ENCODE peak calls at places on chromosomes 3 and 15, in six cellular contexts. W is hepatocyte; R is colonic mucosa; A is psoas muscle; J is pancreas; L is activated CD8-positive, alpha-beta T cell treated with anti-CD3 and anti-CD28 coated beads for 36 hours. B is an unnamed sample.

GRCh38 chr15:45199136-45199810 is 11.5 kb upstream of the SHF start:
- DNase-seq in A (no peak), J (no peak), R (peak), L (peak), W (no peak), B (no peak)

GRCh38 chr3:131033480-131034080 is 6.9 kb downstream of the NEK11 start:
- DNase-seq in J (no peak), R (peak), L (peak), A (no peak), W (peak), B (peak)

GRCh38 chr3:158313344-158313927 is 203.5 kb downstream of the RSRC1 start:
- DNase-seq in J (no peak), R (no peak), W (peak), A (no peak), L (no peak), B (peak)

GRCh38 chr3:151166161-151166560 is 36.9 kb downstream of the GPR171 start:
- DNase-seq in A (no peak), L (no peak), W (no peak), J (no peak), R (no peak), B (no peak)

GRCh38 chr3:134281912-134282658 is 31.4 kb upstream of the RYK start:
- DNase-seq in A (no peak), L (no peak), R (no peak), W (no peak), J (no peak), B (no peak)

GRCh38 chr3:20648294-20648693 is 462.3 kb upstream of the SGO1 start:
- DNase-seq in W (no peak), A (no peak), J (no peak), R (no peak), L (no peak), B (no peak)

GRCh38 chr3:177777699-177778098 is 580.4 kb upstream of the TBL1XR1 start:
- DNase-seq in J (peak), A (peak), L (peak), R (peak), W (peak), B (peak)

GRCh38 chr3:51539291-51539891 is 872 bp downstream of the RAD54L2 start:
- DNase-seq in W (peak), R (peak), J (no peak), L (peak), A (no peak), B (peak)

GRCh38 chr3:62421275-62421674 is 47.9 kb upstream of the FEZF2 start:
- DNase-seq in A (no peak), R (no peak), W (no peak), L (no peak), J (no peak), B (no peak)

GRCh38 chr3:183044547-183045229 is 54.6 kb downstream of the MCCC1 start:
- DNase-seq in A (no peak), R (no peak), L (no peak), J (no peak), W (no peak), B (peak)

GRCh38 chr3:46878796-46879436 is 1.4 kb downstream of the PTH1R start:
- DNase-seq in W (peak), J (no peak), R (no peak), L (no peak), A (no peak), B (no peak)

GRCh38 chr15:74978503-74978902 is 16.9 kb upstream of the SCAMP5 start:
- DNase-seq in R (no peak), L (peak), A (no peak), J (no peak), W (no peak), B (no peak)

GRCh38 chr15:49466119-49466518 is 43.1 kb downstream of the FGF7 start:
- DNase-seq in A (no peak), J (no peak), L (no peak), R (no peak), W (no peak), B (no peak)

GRCh38 chr15:31870336-31871158 is 159.8 kb upstream of the CHRNA7 start:
- DNase-seq in A (peak), W (peak), J (peak), R (peak), L (peak), B (peak)

GRCh38 chr3:31629054-31629453 is 96.3 kb downstream of the STT3B start:
- DNase-seq in W (no peak), R (no peak), A (no peak), L (no peak), J (no peak), B (no peak)

GRCh38 chr15:60555814-60556213 is 76.9 kb upstream of the ICE2 start:
- DNase-seq in A (no peak), R (no peak), J (no peak), W (no peak), L (no peak), B (no peak)

GRCh38 chr15:101029971-101030661 is 111.0 kb downstream of the LRRK1 start:
- DNase-seq in A (no peak), R (peak), J (no peak), W (no peak), L (no peak), B (no peak)

GRCh38 chr15:89349212-89349558 is 14.6 kb upstream of the POLG start:
- DNase-seq in R (no peak), W (no peak), J (no peak), L (no peak), A (no peak), B (no peak)

GRCh38 chr15:43433160-43433559 is 59.8 kb downstream of the TP53BP1 start:
- DNase-seq in W (no peak), R (no peak), L (no peak), J (no peak), A (no peak), B (no peak)

GRCh38 chr3:59451041-59451763 is 401.4 kb upstream of the CFAP20DC start:
- DNase-seq in J (no peak), A (no peak), R (peak), W (no peak), L (peak), B (peak)

DNA sequence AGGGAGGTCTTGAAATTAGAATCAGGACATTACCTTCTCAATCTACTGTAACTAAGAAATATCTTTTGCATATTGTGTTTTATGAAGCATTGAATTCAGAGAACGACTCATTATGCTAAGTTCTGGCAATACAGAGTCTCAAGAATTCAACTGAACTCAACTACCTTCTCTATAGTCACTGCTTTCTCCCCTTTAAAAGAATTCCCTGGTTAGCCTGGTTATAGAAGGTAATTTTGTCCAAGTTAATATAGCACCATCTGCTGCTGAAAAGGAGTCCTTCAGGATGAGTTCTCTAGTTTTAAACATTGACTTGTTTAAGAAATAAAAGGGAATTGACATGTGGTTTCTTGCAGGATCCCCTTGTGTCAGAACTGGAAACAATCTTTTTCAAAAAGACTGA is 60.2 kb downstream of the IL16 start:
- DNase-seq in W (peak), J (no peak), R (no peak), L (no peak), A (no peak), B (no peak)
- TF ChIP-seq CTCF in W (peak), J (no peak), R (no peak), L (no peak), A (peak), B (peak)

GRCh38 chr15:47027322-47027946 is 689.9 kb upstream of the SEMA6D start:
- DNase-seq in J (no peak), W (peak), R (no peak), A (no peak), L (no peak), B (no peak)
- TF ChIP-seq CTCF in J (no peak), W (peak), R (no peak), A (no peak), L (no peak), B (peak)

DNA sequence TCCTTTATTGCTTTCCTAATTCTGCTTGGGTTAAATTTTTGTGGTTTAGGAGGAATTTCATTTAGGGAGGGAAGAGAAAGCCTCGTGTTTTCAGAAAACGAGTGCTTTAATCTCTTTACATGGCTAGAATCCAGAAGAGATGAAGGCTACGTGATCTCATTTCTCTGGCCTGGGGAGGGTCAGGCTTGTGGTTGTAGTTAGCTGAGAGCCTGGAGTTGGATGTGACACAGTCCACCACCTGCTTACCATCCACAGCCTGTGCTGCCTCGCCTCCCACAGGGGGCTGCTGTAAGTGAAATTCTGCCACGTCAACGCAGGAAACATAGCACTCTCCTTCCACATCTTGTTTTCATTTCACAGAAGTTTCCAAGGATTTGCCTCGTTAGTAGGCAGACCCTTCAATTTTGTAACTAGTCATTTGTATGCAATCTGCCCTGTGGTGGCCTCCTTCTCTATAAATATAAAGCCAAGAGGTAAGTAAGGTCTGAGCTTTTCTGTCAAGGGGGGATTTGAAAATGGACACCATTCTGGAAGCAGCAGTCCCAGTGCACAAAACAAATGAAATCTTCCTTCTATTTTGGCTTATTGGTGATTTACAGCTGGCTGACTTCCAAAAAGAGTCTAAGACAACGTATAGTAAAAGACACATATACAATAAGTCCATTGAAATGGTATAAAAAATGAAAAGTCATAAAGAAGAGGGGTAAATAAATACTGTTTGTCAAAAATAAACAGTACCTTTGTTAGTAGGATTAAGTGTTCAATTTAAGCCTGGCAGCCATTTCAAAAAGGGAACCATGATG is 3.4 kb downstream of the GXYLT2 start:
- DNase-seq in L (no peak), W (peak), J (peak), A (no peak), R (peak), B (no peak)
- TF ChIP-seq CTCF in L (no peak), W (no peak), J (no peak), A (no peak), R (no peak), B (no peak)

GRCh38 chr3:136546718-136547117 is 205.5 kb downstream of the STAG1 start:
- DNase-seq in W (no peak), J (no peak), A (no peak), R (no peak), L (no peak), B (peak)
- TF ChIP-seq CTCF in W (no peak), J (no peak), A (peak), R (no peak), L (peak), B (peak)

GRCh38 chr3:70753572-70753971 is 441.1 kb upstream of the MDFIC2 start:
- DNase-seq in A (no peak), L (no peak), J (no peak), R (no peak), W (peak), B (no peak)
- TF ChIP-seq CTCF in A (no peak), L (no peak), J (no peak), R (no peak), W (peak), B (no peak)

DNA sequence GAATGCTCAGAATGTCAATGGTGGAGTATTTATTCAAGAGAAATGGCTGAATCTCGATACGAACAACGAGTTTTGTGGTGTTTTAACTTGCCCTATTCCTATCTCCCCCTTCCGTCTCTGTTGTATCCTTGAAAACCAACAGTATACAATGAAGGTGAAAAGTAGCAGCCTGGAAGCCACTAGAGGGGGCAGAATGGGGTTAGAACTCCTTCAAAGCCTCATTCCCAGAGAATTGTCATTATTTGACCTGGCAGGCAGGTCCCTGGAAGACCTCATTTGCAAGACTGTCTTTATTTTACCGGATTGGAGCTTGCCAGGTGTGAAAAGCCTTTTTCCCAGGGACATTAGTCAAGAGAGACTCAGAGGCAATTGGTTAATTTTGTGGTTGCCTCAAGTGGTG is 139.4 kb downstream of the LRRC28 start:
- DNase-seq in J (no peak), R (no peak), W (no peak), A (no peak), L (no peak), B (no peak)
- TF ChIP-seq CTCF in J (no peak), R (no peak), W (no peak), A (no peak), L (no peak), B (no peak)

GRCh38 chr3:11566916-11567315 is 76.8 kb downstream of the VGLL4 start:
- DNase-seq in A (no peak), R (no peak), L (no peak), J (no peak), W (no peak), B (no peak)
- TF ChIP-seq CTCF in A (no peak), R (no peak), L (no peak), J (no peak), W (no peak), B (no peak)

GRCh38 chr3:13787533-13787932 is 92.3 kb downstream of the WNT7A start:
- DNase-seq in J (no peak), W (no peak), L (no peak), R (no peak), A (no peak), B (no peak)
- TF ChIP-seq CTCF in J (no peak), W (no peak), L (no peak), R (no peak), A (no peak), B (no peak)

B was measured in GM13977.